ENCODE peak calls at places on chromosomes 12 and 14, in five cellular contexts. T is mucosa of descending colon, Y is AG04450, X is upper lobe of right lung, O is AG04449. L is an unnamed sample.

GRCh38 chr12:68479832-68480291 is 130.8 kb upstream of the RAP1B start:
- DNase-seq in O (no peak), T (no peak), X (no peak), Y (no peak), L (no peak)

GRCh38 chr12:80053048-80053790 is 46.1 kb upstream of the OTOGL start:
- DNase-seq in T (peak), O (peak), X (no peak), Y (peak), L (peak)

GRCh38 chr12:124379938-124380754 is 85.3 kb downstream of the RFLNA start:
- DNase-seq in T (no peak), Y (peak), O (no peak), X (peak), L (no peak)

GRCh38 chr12:64746663-64747062 is 12.5 kb downstream of the GNS start:
- DNase-seq in O (no peak), T (no peak), X (no peak), Y (no peak), L (peak)

GRCh38 chr12:62446741-62447452 is 19.7 kb upstream of the MON2 start:
- DNase-seq in O (no peak), T (no peak), X (no peak), Y (no peak), L (no peak)

GRCh38 chr12:29429999-29430698 is 49.2 kb upstream of the ERGIC2 start:
- DNase-seq in Y (no peak), X (no peak), T (no peak), O (no peak), L (no peak)

GRCh38 chr14:75822522-75823288 is 159.1 kb downstream of the TGFB3 start:
- DNase-seq in O (no peak), X (no peak), T (no peak), Y (peak), L (peak)

GRCh38 chr14:21026251-21026987 is 1.6 kb upstream of the NDRG2 start:
- DNase-seq in O (no peak), T (no peak), Y (no peak), X (no peak), L (no peak)

GRCh38 chr14:93748208-93749080 is 39.8 kb downstream of the PRIMA1 start:
- DNase-seq in O (no peak), Y (no peak), T (no peak), X (no peak), L (no peak)

GRCh38 chr14:55889124-55889523 is 229.1 kb upstream of the PELI2 start:
- DNase-seq in Y (no peak), O (no peak), X (no peak), T (no peak), L (no peak)

GRCh38 chr12:14190694-14191093 is 174.8 kb upstream of the ATF7IP start:
- DNase-seq in T (no peak), O (no peak), Y (no peak), X (no peak), L (no peak)

GRCh38 chr12:51937941-51938340 is 13.6 kb upstream of the ACVR1B start:
- DNase-seq in X (no peak), Y (no peak), T (no peak), O (no peak), L (no peak)

GRCh38 chr14:100862793-100863192 is 36.9 kb downstream of the MEG3 start:
- DNase-seq in Y (no peak), T (no peak), X (no peak), O (no peak), L (no peak)

GRCh38 chr12:113774526-113774925 is 191.6 kb downstream of the RBM19 start:
- DNase-seq in X (no peak), T (no peak), Y (no peak), O (no peak), L (no peak)

GRCh38 chr12:51322452-51322851 is 1.5 kb downstream of the BIN2 start:
- DNase-seq in O (no peak), Y (no peak), X (no peak), T (no peak), L (no peak)

GRCh38 chr14:54676822-54677708 is 110.1 kb downstream of the SAMD4A start:
- DNase-seq in T (no peak), X (no peak), Y (peak), O (peak), L (peak)

GRCh38 chr12:58030566-58031279 is 89.4 kb downstream of the ATP23 start:
- DNase-seq in Y (no peak), X (no peak), O (no peak), T (no peak), L (no peak)

GRCh38 chr12:122983789-122984515 is 3.5 kb downstream of the ARL6IP4 start:
- DNase-seq in X (no peak), T (no peak), O (no peak), Y (no peak), L (no peak)
- H3K4me3 ChIP-seq in X (no peak), T (no peak), O (no peak), Y (no peak), L (no peak)

DNA sequence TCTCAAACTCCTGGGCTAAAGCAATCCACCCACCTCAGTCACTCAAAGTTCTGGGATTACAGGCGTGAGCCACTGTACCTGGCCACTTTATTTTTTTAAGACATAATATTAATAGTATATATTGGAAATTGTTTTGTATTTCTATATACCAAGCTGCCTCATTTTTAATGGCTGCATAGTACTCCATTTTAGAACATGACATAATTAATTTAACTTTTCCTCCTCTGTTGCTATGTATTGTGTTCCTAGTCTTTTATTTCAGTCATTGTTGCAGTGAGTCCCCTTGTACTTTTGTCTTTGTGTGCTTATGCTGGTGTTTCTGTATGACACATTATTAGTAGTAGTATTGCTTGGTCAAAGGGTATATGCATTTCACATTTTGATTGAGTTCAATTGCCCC is 138.7 kb downstream of the PRKCH start:
- DNase-seq in O (no peak), T (no peak), Y (no peak), X (no peak), L (no peak)
- H3K4me3 ChIP-seq in O (no peak), T (no peak), Y (no peak), X (no peak), L (no peak)

GRCh38 chr14:77914073-77914721 is 114.3 kb downstream of the ADCK1 start:
- DNase-seq in O (no peak), T (no peak), Y (no peak), X (no peak), L (no peak)
- H3K4me3 ChIP-seq in O (no peak), T (no peak), Y (no peak), X (no peak), L (no peak)

GRCh38 chr14:106396999-106397398 is 870.6 kb downstream of the TMEM121 start:
- DNase-seq in T (no peak), O (no peak), X (no peak), Y (no peak), L (no peak)
- H3K4me3 ChIP-seq in T (no peak), O (no peak), X (no peak), Y (no peak), L (no peak)

GRCh38 chr12:15545329-15545728 is 223.0 kb downstream of the PTPRO start:
- DNase-seq in T (no peak), Y (no peak), O (no peak), X (no peak), L (no peak)
- H3K4me3 ChIP-seq in T (no peak), Y (no peak), O (no peak), X (no peak), L (no peak)

GRCh38 chr12:123114305-123115083 is 36.4 kb downstream of the PITPNM2 start:
- DNase-seq in X (no peak), Y (no peak), O (no peak), T (no peak), L (no peak)

GRCh38 chr12:123111498-123112165 is 39.3 kb downstream of the PITPNM2 start:
- DNase-seq in O (no peak), X (no peak), Y (no peak), T (no peak), L (no peak)

GRCh38 chr12:123113038-123113437 is 37.9 kb downstream of the PITPNM2 start:
- DNase-seq in Y (no peak), T (no peak), X (no peak), O (no peak), L (no peak)

GRCh38 chr12:123118397-123118945 is 32.4 kb downstream of the PITPNM2 start:
- DNase-seq in O (no peak), T (peak), Y (peak), X (no peak), L (no peak)

DNA sequence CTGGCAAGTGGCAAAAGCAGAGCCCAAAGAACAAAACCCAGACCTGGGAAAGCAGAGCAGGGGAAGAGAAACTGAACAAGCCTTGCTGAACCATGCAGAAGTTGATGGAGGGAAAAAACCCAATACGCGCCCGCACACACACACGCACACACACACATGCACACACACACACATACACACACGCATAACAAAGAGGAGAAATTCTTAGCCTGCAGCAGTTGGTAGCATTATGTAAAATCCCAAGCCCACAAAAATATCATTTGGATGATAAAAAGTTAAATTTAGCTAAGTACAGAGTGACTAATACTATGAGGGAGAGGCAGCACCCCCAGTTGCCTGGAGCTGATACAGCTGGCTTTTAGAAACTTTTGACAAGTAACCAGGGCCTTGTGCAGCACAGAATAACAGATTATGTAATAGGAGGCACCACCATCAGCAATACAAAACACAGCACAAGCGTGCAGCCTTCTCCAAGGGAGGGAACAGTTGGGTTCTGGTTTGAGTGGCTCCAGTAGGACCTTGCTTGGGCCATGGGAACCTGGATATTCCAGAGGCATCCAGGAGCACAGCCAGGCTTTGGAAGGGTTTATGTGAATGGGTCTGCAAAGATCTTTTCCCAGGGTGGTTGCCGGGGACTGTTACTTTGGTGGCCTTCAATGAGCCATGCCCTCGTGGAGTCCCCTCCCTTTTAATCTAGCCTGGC is 35.3 kb downstream of the PITPNM2 start:
- DNase-seq in Y (peak), T (peak), O (peak), X (no peak), L (peak)
- H3K4me3 ChIP-seq in Y (no peak), T (no peak), O (no peak), X (no peak), L (no peak)